ENCODE peak calls at places on chromosomes 5 and 9, in ten cellular contexts. R is T-helper 9 cell; Z is H4; J is adrenal gland; P is neural crest cell; O is stimulated activated CD8-positive, alpha-beta memory T cell treated with anti-CD3 and anti-CD28 coated beads, Interleukin-7, amount 100 ng/mL, for 48 hours; S is HT-29; E is gastrocnemius medialis; F is posterior cingulate gyrus; L is GM13977. G is an unnamed sample.
A peak's percentile ranks its signal among the peaks of the same experiment; 100 is the strongest.

GRCh38 chr9:109574061-109574882 is 76.2 kb upstream of the PTPN3 start:
- DNase-seq in R (no peak), Z (peak; percentile 62), J (peak; percentile 55), P (peak; percentile 49), O (no peak), S (peak; percentile 72), E (no peak), F (no peak), L (peak; percentile 45), G (peak; percentile 46)

GRCh38 chr5:104189909-104190308 is 627.3 kb upstream of the NUDT12 start:
- DNase-seq in R (no peak), Z (peak; percentile 85), J (no peak), P (no peak), O (no peak), S (peak; percentile 15), E (no peak), F (no peak), L (no peak), G (no peak)

GRCh38 chr9:81071108-81071507 is 618.2 kb downstream of the TLE1 start:
- DNase-seq in R (no peak), Z (peak; percentile 21), J (no peak), P (no peak), O (no peak), S (peak; percentile 14), E (no peak), F (no peak), L (no peak), G (no peak)

GRCh38 chr9:18245911-18246310 is 228.0 kb upstream of the ADAMTSL1 start:
- DNase-seq in R (no peak), Z (no peak), J (no peak), P (no peak), O (no peak), S (no peak), E (no peak), F (no peak), L (no peak), G (no peak)

GRCh38 chr5:14417792-14418765 is 163.5 kb upstream of the OTULINL start:
- DNase-seq in R (no peak), Z (no peak), J (no peak), P (no peak), O (no peak), S (no peak), E (no peak), F (no peak), L (no peak), G (no peak)

GRCh38 chr5:55159763-55160492 is at the start of gene GPX8:
- DNase-seq in R (no peak), Z (peak; percentile 85), J (peak; percentile 35), P (peak; percentile 41), O (no peak), S (peak; percentile 68), E (no peak), F (no peak), L (peak; percentile 20), G (no peak)

GRCh38 chr9:70470050-70471015 is 55.9 kb upstream of the KLF9 start:
- DNase-seq in R (no peak), Z (no peak), J (peak; percentile 31), P (no peak), O (no peak), S (peak; percentile 54), E (peak; percentile 65), F (no peak), L (no peak), G (no peak)

GRCh38 chr9:38046669-38047300 is 22.2 kb downstream of the SHB start:
- DNase-seq in R (no peak), Z (peak; percentile 91), J (no peak), P (no peak), O (no peak), S (peak; percentile 80), E (no peak), F (no peak), L (no peak), G (no peak)

GRCh38 chr5:171989276-171989675 is 17.2 kb downstream of the FBXW11 start:
- DNase-seq in R (no peak), Z (no peak), J (no peak), P (no peak), O (no peak), S (no peak), E (no peak), F (no peak), L (no peak), G (no peak)